ENCODE peak calls at places on chromosomes 7 and 10, in seven cellular contexts. T is lower lobe of right lung, Q is fibroblast of lung, Z is AG09309, K is esophagus squamous epithelium, C is tibial artery, Y is adrenal gland. L is an unnamed sample.
A peak's percentile ranks its signal among the peaks of the same experiment; 100 is the strongest.

GRCh38 chr10:123634221-123634620 is 31.9 kb upstream of the GPR26 start:
- DNase-seq in T (no peak), Q (no peak), Z (no peak), K (no peak), C (no peak), Y (peak; percentile 23), L (no peak)

GRCh38 chr10:102261842-102262241 is 16.5 kb downstream of the GBF1 start:
- DNase-seq in T (no peak), Q (no peak), Z (no peak), K (no peak), C (no peak), Y (no peak), L (no peak)

GRCh38 chr10:95341716-95342130 is 50.9 kb upstream of the PDLIM1 start:
- DNase-seq in T (no peak), Q (peak; percentile 85), Z (peak; percentile 27), K (no peak), C (no peak), Y (no peak), L (no peak)

GRCh38 chr7:148142660-148143248 is 447.8 kb upstream of the C7orf33 start:
- DNase-seq in T (no peak), Q (peak; percentile 37), Z (peak; percentile 17), K (no peak), C (no peak), Y (peak; percentile 53), L (peak; percentile 30)

GRCh38 chr10:117168729-117169128 is 28.6 kb upstream of the KCNK18 start:
- DNase-seq in T (no peak), Q (no peak), Z (no peak), K (no peak), C (no peak), Y (no peak), L (no peak)

GRCh38 chr10:25026463-25026862 is 10.1 kb downstream of the THNSL1 start:
- DNase-seq in T (no peak), Q (peak; percentile 7), Z (no peak), K (no peak), C (no peak), Y (no peak), L (peak; percentile 54)

GRCh38 chr10:3568392-3568791 is 216.6 kb downstream of the KLF6 start:
- DNase-seq in T (no peak), Q (no peak), Z (no peak), K (no peak), C (no peak), Y (no peak), L (no peak)

GRCh38 chr10:90912176-90912575 is 8.7 kb downstream of the ANKRD1 start:
- DNase-seq in T (no peak), Q (no peak), Z (no peak), K (no peak), C (no peak), Y (no peak), L (peak; percentile 81)

GRCh38 chr7:24963218-24963617 is 16.8 kb downstream of the OSBPL3 start:
- DNase-seq in T (peak; percentile 62), Q (peak; percentile 67), Z (no peak), K (no peak), C (peak; percentile 70), Y (peak; percentile 69), L (no peak)

GRCh38 chr10:20811131-20811530 is 86.0 kb downstream of the NEBL start:
- DNase-seq in T (no peak), Q (no peak), Z (no peak), K (no peak), C (no peak), Y (no peak), L (no peak)

GRCh38 chr10:72260588-72261322 is 13.0 kb upstream of the DDIT4 start:
- DNase-seq in T (peak; percentile 87), Q (peak; percentile 99), Z (no peak), K (no peak), C (peak; percentile 78), Y (peak; percentile 92), L (peak; percentile 89)

GRCh38 chr10:24720096-24720495 is 3.6 kb downstream of the ARHGAP21 start:
- DNase-seq in T (no peak), Q (no peak), Z (no peak), K (no peak), C (no peak), Y (no peak), L (no peak)

GRCh38 chr7:4725014-4725951 is 43.2 kb downstream of the FOXK1 start:
- DNase-seq in T (peak; percentile 90), Q (peak; percentile 96), Z (peak; percentile 71), K (no peak), C (peak; percentile 86), Y (peak; percentile 93), L (peak; percentile 63)

GRCh38 chr10:35822316-35822715 is 180.2 kb upstream of the FZD8 start:
- DNase-seq in T (peak; percentile 80), Q (peak; percentile 36), Z (peak; percentile 29), K (no peak), C (peak; percentile 94), Y (peak; percentile 52), L (peak; percentile 82)

GRCh38 chr7:29877196-29877595 is 70.9 kb downstream of the WIPF3 start:
- DNase-seq in T (no peak), Q (no peak), Z (no peak), K (no peak), C (no peak), Y (no peak), L (no peak)

GRCh38 chr10:124605001-124605370 is 139.2 kb downstream of the FAM53B start:
- DNase-seq in T (no peak), Q (no peak), Z (no peak), K (no peak), C (no peak), Y (no peak), L (no peak)

GRCh38 chr10:100186253-100186780 is 488 bp upstream of the ERLIN1 start:
- DNase-seq in T (peak; percentile 56), Q (peak; percentile 60), Z (no peak), K (no peak), C (peak; percentile 49), Y (peak; percentile 67), L (peak; percentile 56)

GRCh38 chr10:77104459-77104980 is 533.1 kb downstream of the KCNMA1 start:
- DNase-seq in T (no peak), Q (peak; percentile 96), Z (peak; percentile 52), K (no peak), C (peak; percentile 83), Y (peak; percentile 57), L (peak; percentile 43)

GRCh38 chr10:113953505-113954272 is 90.0 kb upstream of the ADRB1 start:
- DNase-seq in T (no peak), Q (no peak), Z (no peak), K (no peak), C (no peak), Y (no peak), L (no peak)
- TF ChIP-seq CTCF in T (no peak), Q (no peak), Z (peak; percentile 23), K (no peak), C (no peak), Y (no peak), L (no peak)

DNA sequence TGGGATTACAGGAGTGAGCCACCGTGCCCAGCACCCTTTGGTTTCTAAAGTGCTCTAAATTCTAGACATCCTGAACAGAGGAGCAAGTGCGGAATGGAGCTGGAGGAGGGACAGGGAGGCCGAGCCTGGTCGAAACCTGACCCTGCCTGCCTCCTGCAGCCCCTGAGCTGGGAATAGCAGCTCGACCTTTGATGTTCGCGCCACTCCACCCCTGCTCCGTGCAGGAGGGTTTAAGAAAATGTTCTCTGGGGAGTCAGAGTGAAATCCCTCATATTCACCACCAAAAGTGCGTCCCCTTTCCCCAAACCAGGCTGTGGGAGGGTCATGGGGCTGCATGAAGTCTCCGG is 1.8 kb downstream of the PGAM2 start:
- DNase-seq in T (peak; percentile 10), Q (no peak), Z (no peak), K (no peak), C (peak; percentile 19), Y (peak; percentile 50), L (no peak)
- H3K4me3 ChIP-seq in T (no peak overlapping the region), Q (no peak overlapping the region), Z (no peak overlapping the region), K (no peak overlapping the region), C (no peak overlapping the region), Y (no peak overlapping the region), L (no peak overlapping the region)

GRCh38 chr7:78576196-78576595 is 777.6 kb downstream of the PHTF2 start:
- DNase-seq in T (no peak), Q (no peak), Z (peak; percentile 33), K (no peak), C (no peak), Y (no peak), L (no peak)
- TF ChIP-seq CTCF in T (no peak), Q (no peak), Z (no peak), K (no peak), C (no peak), Y (no peak), L (no peak)

GRCh38 chr7:86644282-86645173 is 819 bp downstream of the GRM3 start:
- DNase-seq in T (no peak), Q (no peak), Z (no peak), K (no peak), C (no peak), Y (no peak), L (no peak)
- H3K4me3 ChIP-seq in T (peak overlapping the region; percentile 28), Q (no peak overlapping the region), Z (no peak overlapping the region), K (peak overlapping the region; percentile 21), C (peak overlapping the region; percentile 29), Y (peak overlapping the region; percentile 54), L (no peak overlapping the region)

GRCh38 chr7:118285358-118285757 is 60.9 kb downstream of the ANKRD7 start:
- DNase-seq in T (no peak), Q (no peak), Z (no peak), K (no peak), C (no peak), Y (no peak), L (no peak)

GRCh38 chr7:118286131-118286530 is 61.6 kb downstream of the ANKRD7 start:
- DNase-seq in T (no peak), Q (no peak), Z (no peak), K (no peak), C (no peak), Y (no peak), L (no peak)

GRCh38 chr7:118289476-118289875 is 65.0 kb downstream of the ANKRD7 start:
- DNase-seq in T (no peak), Q (no peak), Z (no peak), K (no peak), C (no peak), Y (no peak), L (no peak)

DNA sequence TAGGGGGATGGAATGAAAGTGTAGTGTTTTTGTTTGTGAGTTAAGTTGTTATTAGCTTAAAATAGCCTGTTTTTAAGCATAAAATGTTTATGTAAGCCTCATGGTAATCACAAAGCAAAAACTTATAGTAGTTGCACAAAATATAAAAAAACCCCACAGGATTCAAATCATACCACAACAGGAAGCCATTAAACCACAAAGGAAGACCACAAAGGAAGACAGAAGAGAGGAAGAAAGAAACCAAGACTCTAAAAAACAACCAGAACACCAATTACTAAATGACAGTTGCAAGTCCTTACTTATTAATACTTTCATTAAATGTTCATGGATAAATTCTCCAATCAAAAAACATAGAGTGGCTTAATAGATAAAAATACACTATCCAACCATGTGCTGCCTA is 63.6 kb downstream of the ANKRD7 start:
- DNase-seq in T (no peak), Q (no peak), Z (no peak), K (no peak), C (no peak), Y (no peak), L (no peak)
- TF ChIP-seq CTCF in T (no peak), Q (no peak), Z (no peak), K (no peak), C (no peak), Y (no peak), L (no peak)